ENCODE peak calls at places on chromosomes 5 and 9, in six cellular contexts. V, O, C, N, X and I are unnamed samples.

GRCh38 chr9:91197232-91198181 is 164.2 kb downstream of the AUH start:
- DNase-seq in O (no peak), V (no peak), C (peak; percentile 30), N (no peak), X (peak; percentile 95), I (no peak)

GRCh38 chr9:125430611-125431305 is 169.1 kb downstream of the GAPVD1 start:
- DNase-seq in N (no peak), C (no peak), O (no peak), V (no peak), X (no peak), I (peak; percentile 37)

GRCh38 chr9:91689006-91689405 is 261.0 kb downstream of the ROR2 start:
- DNase-seq in N (no peak), V (no peak), C (no peak), O (no peak), X (no peak), I (no peak)

GRCh38 chr9:77820293-77820954 is 172.3 kb upstream of the GNA14 start:
- DNase-seq in O (no peak), C (no peak), N (no peak), X (peak; percentile 94), V (no peak), I (no peak)

GRCh38 chr9:120730661-120731514 is 16.6 kb upstream of the MEGF9 start:
- DNase-seq in C (peak; percentile 20), N (peak; percentile 98), V (no peak), X (peak; percentile 92), O (no peak), I (peak; percentile 24)

GRCh38 chr9:19381656-19382055 is 1.6 kb upstream of the RPS6 start:
- DNase-seq in C (no peak), V (no peak), O (no peak), X (no peak), N (no peak), I (no peak)

GRCh38 chr9:94097788-94098413 is 13.6 kb downstream of the PTPDC1 start:
- DNase-seq in N (no peak), C (no peak), X (peak; percentile 95), V (no peak), O (no peak), I (no peak)

GRCh38 chr9:93132946-93133640 is 958 bp downstream of the NINJ1 start:
- DNase-seq in C (no peak), O (no peak), V (no peak), N (no peak), X (peak; percentile 47), I (peak; percentile 78)

GRCh38 chr5:139104577-139105271 is 93.4 kb downstream of the SIL1 start:
- DNase-seq in O (no peak), C (no peak), N (no peak), V (no peak), X (peak; percentile 97), I (no peak)

GRCh38 chr5:164000819-164001218 is 495.4 kb downstream of the MAT2B start:
- DNase-seq in N (no peak), X (no peak), O (no peak), V (no peak), C (no peak), I (no peak)

GRCh38 chr5:370959-371810 is 49.7 kb downstream of the AHRR start:
- DNase-seq in O (no peak), V (no peak), X (peak; percentile 55), N (no peak), C (no peak), I (no peak)

GRCh38 chr5:51684794-51685355 is 301.6 kb downstream of the ISL1 start:
- DNase-seq in N (no peak), V (no peak), X (no peak), C (no peak), O (no peak), I (no peak)

GRCh38 chr5:172595591-172596455 is 45.2 kb upstream of the NEURL1B start:
- DNase-seq in O (no peak), N (no peak), V (no peak), X (no peak), C (no peak), I (no peak)

GRCh38 chr5:142617416-142617815 is 68.5 kb downstream of the FGF1 start:
- DNase-seq in C (no peak), O (peak; percentile 39), X (no peak), N (no peak), V (no peak), I (no peak)

GRCh38 chr9:2276296-2276695 is 261.1 kb downstream of the SMARCA2 start:
- DNase-seq in N (no peak), O (no peak), V (no peak), X (no peak), C (no peak), I (no peak)

GRCh38 chr5:13189532-13189931 is 755.0 kb downstream of the DNAH5 start:
- DNase-seq in X (no peak), C (no peak), O (no peak), N (no peak), V (no peak), I (no peak)

GRCh38 chr5:118611332-118611945 is 376.9 kb downstream of the DTWD2 start:
- DNase-seq in O (peak; percentile 18), C (peak; percentile 33), V (no peak), N (peak; percentile 63), X (peak; percentile 57), I (peak; percentile 38)

GRCh38 chr5:138334867-138335447 is 3.1 kb upstream of the FAM53C start:
- DNase-seq in V (no peak), O (no peak), C (no peak), N (no peak), X (peak; percentile 7), I (no peak)

GRCh38 chr9:2837915-2838314 is 6.0 kb downstream of the PUM3 start:
- DNase-seq in O (no peak), X (peak; percentile 50), C (no peak), N (peak; percentile 53), V (no peak), I (no peak)

GRCh38 chr9:126504977-126505455 is 108.7 kb upstream of the LMX1B start:
- DNase-seq in V (no peak), C (peak; percentile 6), X (no peak), N (no peak), O (no peak), I (no peak)

GRCh38 chr5:144698454-144698853 is 527.8 kb downstream of the KCTD16 start:
- DNase-seq in N (no peak), O (no peak), V (no peak), C (no peak), X (peak; percentile 55), I (no peak)

GRCh38 chr5:65481171-65481575 is 547 bp downstream of the ADAMTS6 start:
- DNase-seq in O (no peak), X (peak; percentile 44), N (no peak), C (no peak), V (no peak), I (no peak)
- H3K27me3 ChIP-seq in O (no peaks in the 10 kb centered on the region), X (no peaks in the 10 kb centered on the region), N (no peaks in the 10 kb centered on the region), C (no peaks in the 10 kb centered on the region), V (no peaks in the 10 kb centered on the region), I (peaks cover 3% of the 10 kb centered on the region)

GRCh38 chr9:68717554-68718453 is 12.8 kb downstream of the PIP5K1B start:
- DNase-seq in N (no peak), O (no peak), C (no peak), V (no peak), X (no peak), I (no peak)
- H3K27me3 ChIP-seq in N (no peaks in the 10 kb centered on the region), O (no peaks in the 10 kb centered on the region), C (no peaks in the 10 kb centered on the region), V (no peaks in the 10 kb centered on the region), X (no peaks in the 10 kb centered on the region), I (no peaks in the 10 kb centered on the region)

GRCh38 chr9:16150501-16150900 is 597.7 kb downstream of the CCDC171 start:
- DNase-seq in V (no peak), O (no peak), C (peak; percentile 87), N (no peak), X (no peak), I (no peak)
- H3K27me3 ChIP-seq in V (no peaks in the 10 kb centered on the region), O (no peaks in the 10 kb centered on the region), C (no peaks in the 10 kb centered on the region), N (no peaks in the 10 kb centered on the region), X (no peaks in the 10 kb centered on the region), I (peaks cover 12% of the 10 kb centered on the region)

GRCh38 chr5:77568082-77568481 is 70.4 kb downstream of the OTP start:
- DNase-seq in V (no peak), N (no peak), X (no peak), O (no peak), C (no peak), I (no peak)
- H3K27me3 ChIP-seq in V (peaks cover 4% of the 10 kb centered on the region), N (no peaks in the 10 kb centered on the region), X (peaks cover 40% of the 10 kb centered on the region), O (no peaks in the 10 kb centered on the region), C (peaks cover 8% of the 10 kb centered on the region), I (no peaks in the 10 kb centered on the region)

GRCh38 chr5:1910081-1910760 is 27.5 kb upstream of the IRX4 start:
- DNase-seq in O (no peak), V (no peak), X (no peak), N (no peak), C (peak; percentile 4), I (no peak)
- H3K27me3 ChIP-seq in O (peaks cover 50% of the 10 kb centered on the region), V (no peaks in the 10 kb centered on the region), X (no peaks in the 10 kb centered on the region), N (no peaks in the 10 kb centered on the region), C (peaks cover 50% of the 10 kb centered on the region), I (no peaks in the 10 kb centered on the region)

DNA sequence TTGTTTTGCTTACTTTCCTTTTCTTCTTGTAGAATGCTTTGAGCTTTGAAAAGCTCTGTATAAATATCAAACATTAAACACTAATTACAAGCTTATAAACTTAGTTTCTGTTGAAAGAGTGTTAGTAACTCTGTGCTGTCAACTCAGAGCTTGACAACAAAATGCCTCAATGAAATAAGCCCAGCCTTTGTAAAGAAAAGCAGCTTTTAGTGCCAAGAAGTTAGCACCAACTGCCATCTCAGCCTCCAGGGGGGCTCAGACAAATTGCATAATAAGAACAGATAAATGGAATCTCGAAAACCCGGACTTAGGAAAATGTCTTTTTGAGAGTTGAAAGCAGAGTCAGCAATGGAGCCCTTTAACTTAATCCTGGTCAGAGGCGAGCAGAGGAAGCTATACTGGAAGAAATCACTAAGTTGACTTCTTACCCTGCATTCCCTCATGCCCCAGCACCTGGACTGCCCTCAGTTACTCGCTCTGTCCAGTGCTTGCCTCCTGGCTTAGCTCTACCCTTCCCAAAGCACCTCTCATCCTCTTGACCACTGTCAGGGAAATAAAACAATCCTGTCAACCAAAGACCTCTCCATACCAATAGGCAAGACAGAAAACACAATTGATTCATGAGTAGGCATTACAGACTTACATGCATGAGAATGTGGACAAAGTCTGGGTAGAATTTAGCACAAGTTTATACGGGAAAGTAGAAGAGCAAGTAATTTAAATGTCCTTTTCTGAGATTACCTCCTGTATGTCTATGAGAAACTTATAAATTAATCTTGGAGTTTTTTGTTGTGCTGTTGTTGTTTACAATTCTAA is 352.7 kb downstream of the ZNF608 start:
- DNase-seq in O (no peak), V (no peak), C (no peak), X (no peak), N (no peak), I (no peak)
- H3K27me3 ChIP-seq in O (no peaks in the 10 kb centered on the region), V (no peaks in the 10 kb centered on the region), C (no peaks in the 10 kb centered on the region), X (peaks cover 13% of the 10 kb centered on the region), N (no peaks in the 10 kb centered on the region), I (no peaks in the 10 kb centered on the region)

GRCh38 chr9:98579700-98580099 is 129.0 kb downstream of the GABBR2 start:
- DNase-seq in O (no peak), N (no peak), V (no peak), X (no peak), C (no peak), I (no peak)
- H3K27me3 ChIP-seq in O (no peaks in the 10 kb centered on the region), N (no peaks in the 10 kb centered on the region), V (peaks cover 3% of the 10 kb centered on the region), X (no peaks in the 10 kb centered on the region), C (peaks cover 17% of the 10 kb centered on the region), I (no peaks in the 10 kb centered on the region)

GRCh38 chr5:140117523-140117922 is 3.6 kb downstream of the PURA start:
- DNase-seq in O (no peak), V (no peak), N (no peak), C (no peak), X (no peak), I (no peak)
- H3K27me3 ChIP-seq in O (no peaks in the 10 kb centered on the region), V (no peaks in the 10 kb centered on the region), N (no peaks in the 10 kb centered on the region), C (no peaks in the 10 kb centered on the region), X (no peaks in the 10 kb centered on the region), I (peaks cover 31% of the 10 kb centered on the region)